ENCODE peak calls at places on chromosome 6, in eight cellular contexts. One of them, this sample, is unnamed.

GRCh38 chr6:155419161-155419560 is 36.5 kb downstream of the NOX3 start:
- DNase-seq in Peyer's patch: no peak
- DNase-seq in choroid plexus epithelial cell: peak
- DNase-seq in NB4: peak
- DNase-seq in tibial artery: no peak
- DNase-seq in astrocyte of the spinal cord: peak
- DNase-seq in lung: no peak
- DNase-seq in A549: no peak
- DNase-seq in this sample: peak

GRCh38 chr6:111030008-111031006 is 48.5 kb downstream of the RPF2 start:
- DNase-seq in tibial artery: no peak
- DNase-seq in Peyer's patch: no peak
- DNase-seq in astrocyte of the spinal cord: no peak
- DNase-seq in NB4: peak
- DNase-seq in lung: no peak
- DNase-seq in A549: no peak
- DNase-seq in choroid plexus epithelial cell: peak
- DNase-seq in this sample: peak

GRCh38 chr6:133286765-133287164 is 45.6 kb downstream of the EYA4 start:
- DNase-seq in Peyer's patch: no peak
- DNase-seq in astrocyte of the spinal cord: peak
- DNase-seq in NB4: peak
- DNase-seq in choroid plexus epithelial cell: peak
- DNase-seq in A549: no peak
- DNase-seq in tibial artery: no peak
- DNase-seq in lung: no peak
- DNase-seq in this sample: peak

GRCh38 chr6:159654483-159655098 is 38.5 kb downstream of the SOD2 start:
- DNase-seq in choroid plexus epithelial cell: peak
- DNase-seq in NB4: peak
- DNase-seq in astrocyte of the spinal cord: peak
- DNase-seq in A549: peak
- DNase-seq in Peyer's patch: no peak
- DNase-seq in lung: no peak
- DNase-seq in tibial artery: no peak
- DNase-seq in this sample: peak

GRCh38 chr6:119079288-119079809 is 885 bp upstream of the FAM184A start:
- DNase-seq in tibial artery: peak
- DNase-seq in choroid plexus epithelial cell: peak
- DNase-seq in lung: no peak
- DNase-seq in NB4: no peak
- DNase-seq in astrocyte of the spinal cord: peak
- DNase-seq in A549: no peak
- DNase-seq in Peyer's patch: no peak
- DNase-seq in this sample: peak

GRCh38 chr6:63899550-63899949 is 263.9 kb downstream of the PHF3 start:
- DNase-seq in tibial artery: no peak
- DNase-seq in lung: no peak
- DNase-seq in astrocyte of the spinal cord: peak
- DNase-seq in NB4: no peak
- DNase-seq in Peyer's patch: no peak
- DNase-seq in choroid plexus epithelial cell: peak
- DNase-seq in A549: no peak
- DNase-seq in this sample: peak

GRCh38 chr6:38058022-38058421 is 238.5 kb downstream of the ZFAND3 start:
- DNase-seq in astrocyte of the spinal cord: peak
- DNase-seq in lung: no peak
- DNase-seq in choroid plexus epithelial cell: peak
- DNase-seq in tibial artery: no peak
- DNase-seq in A549: no peak
- DNase-seq in Peyer's patch: no peak
- DNase-seq in NB4: no peak
- DNase-seq in this sample: peak

GRCh38 chr6:9977451-9977850 is 437.4 kb downstream of the TFAP2A start:
- DNase-seq in Peyer's patch: no peak
- DNase-seq in lung: no peak
- DNase-seq in astrocyte of the spinal cord: no peak
- DNase-seq in choroid plexus epithelial cell: no peak
- DNase-seq in tibial artery: no peak
- DNase-seq in NB4: no peak
- DNase-seq in A549: no peak
- DNase-seq in this sample: no peak

GRCh38 chr6:90978046-90978445 is 391.2 kb upstream of the MAP3K7 start:
- DNase-seq in tibial artery: no peak
- DNase-seq in astrocyte of the spinal cord: no peak
- DNase-seq in A549: no peak
- DNase-seq in choroid plexus epithelial cell: peak
- DNase-seq in lung: no peak
- DNase-seq in NB4: no peak
- DNase-seq in Peyer's patch: no peak
- DNase-seq in this sample: no peak

GRCh38 chr6:20661721-20662120 is 127.5 kb downstream of the CDKAL1 start:
- DNase-seq in choroid plexus epithelial cell: peak
- DNase-seq in A549: no peak
- DNase-seq in astrocyte of the spinal cord: peak
- DNase-seq in lung: no peak
- DNase-seq in tibial artery: no peak
- DNase-seq in NB4: no peak
- DNase-seq in Peyer's patch: no peak
- DNase-seq in this sample: peak

GRCh38 chr6:145963216-145964068 is 716 bp downstream of the SHPRH start:
- DNase-seq in lung: peak
- DNase-seq in tibial artery: peak
- DNase-seq in astrocyte of the spinal cord: peak
- DNase-seq in choroid plexus epithelial cell: peak
- DNase-seq in Peyer's patch: peak
- DNase-seq in NB4: peak
- DNase-seq in A549: peak
- DNase-seq in this sample: peak

GRCh38 chr6:6665505-6665904 is 77.0 kb downstream of the LY86 start:
- DNase-seq in lung: no peak
- DNase-seq in A549: no peak
- DNase-seq in Peyer's patch: no peak
- DNase-seq in choroid plexus epithelial cell: no peak
- DNase-seq in tibial artery: no peak
- DNase-seq in NB4: no peak
- DNase-seq in astrocyte of the spinal cord: no peak
- DNase-seq in this sample: no peak

GRCh38 chr6:98894810-98895209 is 52.9 kb downstream of the FBXL4 start:
- DNase-seq in tibial artery: no peak
- DNase-seq in lung: no peak
- DNase-seq in Peyer's patch: no peak
- DNase-seq in NB4: no peak
- DNase-seq in astrocyte of the spinal cord: peak
- DNase-seq in choroid plexus epithelial cell: peak
- DNase-seq in A549: no peak
- DNase-seq in this sample: peak

GRCh38 chr6:73394577-73395354 is at the start of gene DDX43:
- DNase-seq in NB4: no peak
- DNase-seq in A549: no peak
- DNase-seq in lung: peak
- DNase-seq in astrocyte of the spinal cord: peak
- DNase-seq in Peyer's patch: peak
- DNase-seq in tibial artery: peak
- DNase-seq in choroid plexus epithelial cell: peak
- DNase-seq in this sample: peak

GRCh38 chr6:158923801-158924498 is 76.1 kb downstream of the RSPH3 start:
- DNase-seq in NB4: no peak
- DNase-seq in astrocyte of the spinal cord: no peak
- DNase-seq in A549: no peak
- DNase-seq in tibial artery: no peak
- DNase-seq in lung: no peak
- DNase-seq in choroid plexus epithelial cell: no peak
- DNase-seq in Peyer's patch: peak
- DNase-seq in this sample: peak

GRCh38 chr6:127342296-127342945 is 988 bp downstream of the ECHDC1 start:
- DNase-seq in choroid plexus epithelial cell: peak
- DNase-seq in A549: no peak
- DNase-seq in Peyer's patch: no peak
- DNase-seq in NB4: peak
- DNase-seq in astrocyte of the spinal cord: peak
- DNase-seq in lung: peak
- DNase-seq in tibial artery: no peak
- DNase-seq in this sample: peak

GRCh38 chr6:45737331-45738056 is 278.2 kb downstream of the CLIC5 start:
- DNase-seq in choroid plexus epithelial cell: no peak
- DNase-seq in A549: no peak
- DNase-seq in lung: no peak
- DNase-seq in NB4: no peak
- DNase-seq in Peyer's patch: no peak
- DNase-seq in tibial artery: no peak
- DNase-seq in astrocyte of the spinal cord: no peak
- DNase-seq in this sample: no peak

GRCh38 chr6:3610206-3610605 is 141.3 kb downstream of the PXDC1 start:
- DNase-seq in NB4: no peak
- DNase-seq in Peyer's patch: no peak
- DNase-seq in lung: no peak
- DNase-seq in choroid plexus epithelial cell: peak
- DNase-seq in astrocyte of the spinal cord: peak
- DNase-seq in tibial artery: no peak
- DNase-seq in A549: no peak
- DNase-seq in this sample: peak

GRCh38 chr6:54535568-54535967 is 227.3 kb downstream of the TINAG start:
- DNase-seq in A549: no peak
- DNase-seq in tibial artery: no peak
- DNase-seq in lung: no peak
- DNase-seq in NB4: no peak
- DNase-seq in Peyer's patch: no peak
- DNase-seq in choroid plexus epithelial cell: no peak
- DNase-seq in astrocyte of the spinal cord: no peak
- DNase-seq in this sample: no peak

GRCh38 chr6:54541521-54541920 is 233.3 kb downstream of the TINAG start:
- DNase-seq in choroid plexus epithelial cell: no peak
- DNase-seq in A549: no peak
- DNase-seq in NB4: no peak
- DNase-seq in lung: no peak
- DNase-seq in tibial artery: no peak
- DNase-seq in Peyer's patch: no peak
- DNase-seq in astrocyte of the spinal cord: no peak
- DNase-seq in this sample: peak
- TF ChIP-seq CTCF in choroid plexus epithelial cell: no peak
- TF ChIP-seq CTCF in A549: no peak
- TF ChIP-seq CTCF in NB4: no peak
- TF ChIP-seq CTCF in lung: no peak
- TF ChIP-seq CTCF in tibial artery: no peak
- TF ChIP-seq CTCF in Peyer's patch: no peak
- TF ChIP-seq CTCF in astrocyte of the spinal cord: no peak
- TF ChIP-seq CTCF in this sample: no peak

DNA sequence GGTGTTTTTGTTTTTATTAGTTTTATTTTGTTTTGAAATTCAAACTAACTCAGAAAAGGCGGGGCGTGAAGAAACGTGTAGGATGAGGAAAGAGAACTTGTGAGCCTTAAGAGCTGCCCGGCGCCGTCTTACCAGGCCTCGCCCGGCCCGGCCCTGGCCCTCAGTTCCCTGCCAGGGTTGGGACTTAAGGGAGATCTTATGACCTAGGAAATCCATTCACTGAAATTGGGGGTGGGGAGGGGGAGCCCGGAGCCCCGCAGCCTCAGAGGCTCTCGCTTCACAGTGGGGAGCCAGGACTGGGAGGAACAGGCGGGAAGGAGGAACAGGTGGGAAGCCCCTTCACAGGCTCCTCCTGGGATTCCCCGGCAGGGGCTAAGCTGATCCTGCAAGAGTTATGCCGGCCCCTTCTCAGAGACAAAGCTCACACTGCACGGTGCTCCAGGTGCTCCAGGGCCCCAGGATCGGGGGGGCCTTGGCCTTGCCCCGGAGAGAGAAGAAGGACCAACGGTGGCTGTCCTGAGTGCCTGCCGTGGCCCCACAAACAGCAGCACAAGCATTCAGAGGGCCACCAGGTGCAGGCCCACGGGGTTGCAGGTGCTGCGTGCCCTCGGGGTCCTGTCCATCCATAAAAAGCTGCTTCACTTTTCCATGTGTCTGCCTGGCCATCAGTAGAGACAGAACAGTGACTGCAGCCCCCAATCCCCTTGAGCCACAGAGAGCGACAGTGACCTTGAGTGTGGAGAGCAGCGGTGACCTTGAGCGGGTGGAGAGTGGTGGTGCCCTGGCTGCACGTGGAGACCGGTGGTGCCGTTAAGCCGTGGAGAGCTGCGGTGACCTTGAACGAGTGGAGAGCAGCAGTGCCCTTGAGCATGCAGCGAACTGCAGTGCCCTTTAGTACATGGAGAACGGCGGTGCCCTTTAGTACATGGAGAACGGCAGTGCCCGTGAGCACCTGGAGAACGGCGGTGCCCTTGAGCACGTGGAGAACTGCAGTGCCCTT is 152.7 kb downstream of the DLL1 start:
- DNase-seq in NB4: no peak
- DNase-seq in tibial artery: peak
- DNase-seq in choroid plexus epithelial cell: no peak
- DNase-seq in astrocyte of the spinal cord: no peak
- DNase-seq in Peyer's patch: peak
- DNase-seq in A549: no peak
- DNase-seq in lung: no peak
- DNase-seq in this sample: no peak
- H3K4me3 ChIP-seq in NB4: no peak
- H3K4me3 ChIP-seq in tibial artery: no peak
- H3K4me3 ChIP-seq in choroid plexus epithelial cell: no peak
- H3K4me3 ChIP-seq in astrocyte of the spinal cord: no peak
- H3K4me3 ChIP-seq in Peyer's patch: no peak
- H3K4me3 ChIP-seq in A549: no peak
- H3K4me3 ChIP-seq in lung: no peak
- H3K4me3 ChIP-seq in this sample: no peak

GRCh38 chr6:17001188-17001587 is 100.7 kb upstream of the STMND1 start:
- DNase-seq in Peyer's patch: no peak
- DNase-seq in choroid plexus epithelial cell: no peak
- DNase-seq in astrocyte of the spinal cord: no peak
- DNase-seq in tibial artery: no peak
- DNase-seq in lung: no peak
- DNase-seq in A549: no peak
- DNase-seq in NB4: no peak
- DNase-seq in this sample: no peak
- TF ChIP-seq CTCF in Peyer's patch: no peak
- TF ChIP-seq CTCF in choroid plexus epithelial cell: peak
- TF ChIP-seq CTCF in astrocyte of the spinal cord: peak
- TF ChIP-seq CTCF in tibial artery: no peak
- TF ChIP-seq CTCF in lung: no peak
- TF ChIP-seq CTCF in A549: no peak
- TF ChIP-seq CTCF in NB4: no peak
- TF ChIP-seq CTCF in this sample: no peak

DNA sequence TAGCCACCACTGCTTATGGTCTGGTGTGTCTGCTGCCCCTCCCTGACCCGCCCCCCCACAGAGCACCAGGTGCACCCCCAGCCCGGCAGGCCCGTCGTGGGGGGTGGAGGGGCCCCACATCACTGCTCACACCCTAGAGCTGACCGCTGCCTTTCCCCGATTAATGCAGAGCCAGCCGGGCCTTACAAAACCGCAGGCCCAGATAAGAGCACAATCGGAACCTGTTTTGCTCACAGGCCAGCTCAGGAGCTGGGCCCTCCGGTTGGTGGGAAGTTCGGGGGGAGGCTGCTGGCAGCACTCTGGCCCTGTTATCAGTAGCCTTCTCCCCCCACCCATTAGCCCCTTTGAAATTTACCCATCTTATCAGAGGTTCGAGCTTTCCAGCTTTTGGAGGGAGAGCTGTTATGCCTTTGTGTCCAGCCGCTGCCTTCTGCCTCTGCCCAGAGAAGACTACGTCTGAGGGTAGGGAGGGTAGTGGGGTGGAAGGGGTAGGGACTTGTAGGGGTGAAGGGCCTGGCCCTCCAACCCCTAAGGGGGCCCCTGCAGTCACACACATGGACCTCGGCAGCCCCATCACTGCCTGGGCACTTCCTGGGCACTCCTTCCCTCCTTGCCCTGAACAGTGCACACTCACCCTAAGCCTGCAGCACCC is 6.9 kb upstream of the SPDEF start:
- DNase-seq in choroid plexus epithelial cell: no peak
- DNase-seq in Peyer's patch: no peak
- DNase-seq in A549: no peak
- DNase-seq in tibial artery: no peak
- DNase-seq in astrocyte of the spinal cord: no peak
- DNase-seq in lung: no peak
- DNase-seq in NB4: no peak
- DNase-seq in this sample: no peak
- H3K4me3 ChIP-seq in choroid plexus epithelial cell: no peak
- H3K4me3 ChIP-seq in Peyer's patch: no peak
- H3K4me3 ChIP-seq in A549: no peak
- H3K4me3 ChIP-seq in tibial artery: no peak
- H3K4me3 ChIP-seq in astrocyte of the spinal cord: no peak
- H3K4me3 ChIP-seq in lung: no peak
- H3K4me3 ChIP-seq in NB4: no peak
- H3K4me3 ChIP-seq in this sample: no peak